ENCODE peak calls at places on chromosomes 5 and 9, in five cellular contexts. One of them, this sample, is unnamed.

GRCh38 chr9:131776473-131776872 is 36.6 kb upstream of the RAPGEF1 start:
- DNase-seq in IMR-90: peak; percentile 36
- DNase-seq in fibroblast of lung: peak; percentile 44
- DNase-seq in NCI-H1436: no peak
- DNase-seq in HuH-7.5: peak; percentile 49
- DNase-seq in this sample: no peak

GRCh38 chr5:174318578-174318977 is 273.1 kb downstream of the NSG2 start:
- DNase-seq in IMR-90: no peak
- DNase-seq in NCI-H1436: no peak
- DNase-seq in fibroblast of lung: no peak
- DNase-seq in HuH-7.5: no peak
- DNase-seq in this sample: no peak

GRCh38 chr9:86807577-86807976 is 139.7 kb downstream of the GAS1 start:
- DNase-seq in NCI-H1436: no peak
- DNase-seq in fibroblast of lung: peak; percentile 22
- DNase-seq in HuH-7.5: no peak
- DNase-seq in IMR-90: no peak
- DNase-seq in this sample: no peak

GRCh38 chr5:72618699-72619098 is 111.5 kb upstream of the ZNF366 start:
- DNase-seq in IMR-90: peak; percentile 47
- DNase-seq in NCI-H1436: no peak
- DNase-seq in fibroblast of lung: peak; percentile 64
- DNase-seq in HuH-7.5: no peak
- DNase-seq in this sample: no peak

GRCh38 chr5:143001764-143002351 is 231.7 kb downstream of the ARHGAP26 start:
- DNase-seq in IMR-90: peak; percentile 84
- DNase-seq in fibroblast of lung: peak; percentile 55
- DNase-seq in NCI-H1436: no peak
- DNase-seq in HuH-7.5: no peak
- DNase-seq in this sample: no peak

GRCh38 chr5:15285901-15286583 is 213.9 kb upstream of the FBXL7 start:
- DNase-seq in HuH-7.5: no peak
- DNase-seq in IMR-90: peak; percentile 85
- DNase-seq in fibroblast of lung: peak; percentile 69
- DNase-seq in NCI-H1436: no peak
- DNase-seq in this sample: no peak

GRCh38 chr9:16266648-16267276 is 603.7 kb downstream of the BNC2 start:
- DNase-seq in IMR-90: no peak
- DNase-seq in NCI-H1436: no peak
- DNase-seq in HuH-7.5: no peak
- DNase-seq in fibroblast of lung: no peak
- DNase-seq in this sample: peak; percentile 22

GRCh38 chr9:114273461-114273881 is 49.4 kb upstream of the ORM1 start:
- DNase-seq in HuH-7.5: no peak
- DNase-seq in IMR-90: no peak
- DNase-seq in fibroblast of lung: no peak
- DNase-seq in NCI-H1436: no peak
- DNase-seq in this sample: no peak

GRCh38 chr9:93907551-93908199 is 47.5 kb downstream of the BARX1 start:
- DNase-seq in IMR-90: no peak
- DNase-seq in NCI-H1436: no peak
- DNase-seq in fibroblast of lung: no peak
- DNase-seq in HuH-7.5: no peak
- DNase-seq in this sample: no peak

GRCh38 chr5:93162201-93162654 is 418.8 kb downstream of the NR2F1-AS1 start:
- DNase-seq in NCI-H1436: peak; percentile 19
- DNase-seq in IMR-90: no peak
- DNase-seq in fibroblast of lung: no peak
- DNase-seq in HuH-7.5: no peak
- DNase-seq in this sample: no peak

GRCh38 chr5:44729536-44729935 is 79.2 kb upstream of the MRPS30 start:
- DNase-seq in NCI-H1436: no peak
- DNase-seq in HuH-7.5: no peak
- DNase-seq in IMR-90: no peak
- DNase-seq in fibroblast of lung: no peak
- DNase-seq in this sample: no peak

GRCh38 chr9:6552033-6552737 is 93.3 kb downstream of the GLDC start:
- DNase-seq in fibroblast of lung: peak; percentile 89
- DNase-seq in HuH-7.5: no peak
- DNase-seq in NCI-H1436: no peak
- DNase-seq in IMR-90: peak; percentile 83
- DNase-seq in this sample: no peak

GRCh38 chr9:99680191-99680590 is 141.5 kb upstream of the NR4A3 start:
- DNase-seq in NCI-H1436: no peak
- DNase-seq in IMR-90: peak; percentile 75
- DNase-seq in fibroblast of lung: peak; percentile 58
- DNase-seq in HuH-7.5: no peak
- DNase-seq in this sample: no peak

GRCh38 chr9:89750117-89750551 is 145.3 kb downstream of the GADD45G start:
- DNase-seq in fibroblast of lung: peak; percentile 66
- DNase-seq in NCI-H1436: no peak
- DNase-seq in IMR-90: no peak
- DNase-seq in HuH-7.5: no peak
- DNase-seq in this sample: no peak

GRCh38 chr9:37433754-37434435 is 11.4 kb downstream of the GRHPR start:
- DNase-seq in NCI-H1436: no peak
- DNase-seq in fibroblast of lung: peak; percentile 28
- DNase-seq in HuH-7.5: no peak
- DNase-seq in IMR-90: peak; percentile 11
- DNase-seq in this sample: no peak

This sample was measured in germinal center.